ENCODE peak calls at places on chromosomes 11 and 22, in five cellular contexts. One of them, this sample, is unnamed.

GRCh38 chr11:88508558-88508807 is 170.9 kb upstream of the CTSC start:
- DNase-seq in WTC11: peak; percentile 33
- DNase-seq in H1: peak; percentile 55
- DNase-seq in HepG2: no peak
- DNase-seq in K562: no peak
- DNase-seq in this sample: no peak

GRCh38 chr11:64355078-64355940 is 3.7 kb upstream of the RPS6KA4 start:
- DNase-seq in HepG2: peak; percentile 79
- DNase-seq in WTC11: peak; percentile 85
- DNase-seq in H1: peak; percentile 85
- DNase-seq in K562: peak; percentile 92
- DNase-seq in this sample: no peak

GRCh38 chr11:65180877-65181568 is 705 bp upstream of the CAPN1 start:
- DNase-seq in H1: peak; percentile 90
- DNase-seq in HepG2: peak; percentile 61
- DNase-seq in K562: peak; percentile 83
- DNase-seq in WTC11: peak; percentile 86
- DNase-seq in this sample: peak; percentile 19

GRCh38 chr11:64863381-64864060 is 14.9 kb downstream of the EHD1 start:
- DNase-seq in H1: peak; percentile 56
- DNase-seq in WTC11: no peak
- DNase-seq in HepG2: no peak
- DNase-seq in K562: no peak
- DNase-seq in this sample: no peak

GRCh38 chr11:22263613-22264012 is 70.7 kb downstream of the ANO5 start:
- DNase-seq in K562: no peak
- DNase-seq in HepG2: no peak
- DNase-seq in H1: no peak
- DNase-seq in WTC11: no peak
- DNase-seq in this sample: no peak

GRCh38 chr11:65743928-65744698 is 23.5 kb upstream of the RNASEH2C start:
- DNase-seq in K562: peak; percentile 32
- DNase-seq in HepG2: peak; percentile 82
- DNase-seq in WTC11: peak; percentile 71
- DNase-seq in H1: no peak
- DNase-seq in this sample: no peak

GRCh38 chr22:49638788-49639187 is 188.9 kb downstream of the BRD1 start:
- DNase-seq in H1: no peak
- DNase-seq in HepG2: peak; percentile 7
- DNase-seq in WTC11: no peak
- DNase-seq in K562: no peak
- DNase-seq in this sample: no peak

GRCh38 chr11:78940500-78941225 is 366.0 kb upstream of the NARS2 start:
- DNase-seq in H1: peak; percentile 61
- DNase-seq in WTC11: peak; percentile 55
- DNase-seq in K562: no peak
- DNase-seq in HepG2: peak; percentile 10
- DNase-seq in this sample: no peak

DNA sequence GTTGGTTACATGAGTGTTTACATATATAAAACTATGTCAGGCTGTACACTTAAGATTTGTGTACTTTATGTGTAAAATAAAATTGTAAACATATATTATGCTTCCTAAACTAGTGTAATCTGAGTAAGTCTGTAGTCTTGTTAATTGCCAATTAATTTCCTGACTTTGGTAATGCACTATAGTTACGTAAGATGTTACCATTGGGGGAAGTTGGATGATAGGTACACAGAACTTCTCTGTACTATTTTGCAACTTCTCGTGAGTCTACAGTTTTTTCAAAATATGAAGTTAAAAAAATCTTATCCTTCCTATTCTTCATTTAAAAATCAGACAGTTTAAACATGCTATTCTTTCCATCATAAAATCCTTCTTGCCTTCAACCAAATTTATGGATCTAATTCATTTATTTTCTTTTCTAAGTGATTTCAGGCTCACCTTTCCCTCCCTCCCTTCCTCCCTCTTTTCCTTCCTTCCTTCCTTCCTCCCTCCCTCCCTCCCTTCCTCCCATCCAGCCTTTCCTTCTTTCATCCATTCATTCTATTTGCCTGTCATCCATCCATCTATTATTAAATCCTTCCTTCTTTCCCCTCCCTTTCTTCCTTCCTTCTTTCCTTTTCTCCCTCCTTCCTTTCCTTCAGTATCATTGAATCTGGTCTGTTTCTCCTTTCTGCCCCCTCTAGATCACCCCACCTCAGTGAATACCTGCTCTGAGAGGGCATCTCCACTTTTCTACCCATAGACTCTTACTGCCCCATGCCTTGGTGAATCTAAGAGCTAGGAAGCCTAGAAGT is 22.1 kb upstream of the ASCC2 start:
- DNase-seq in WTC11: no peak
- DNase-seq in H1: no peak
- DNase-seq in K562: no peak
- DNase-seq in HepG2: no peak
- DNase-seq in this sample: no peak
- TF ChIP-seq ATF2 in WTC11: no peak
- TF ChIP-seq ATF2 in H1: no peak
- TF ChIP-seq ATF2 in K562: no peak
- TF ChIP-seq ATF2 in HepG2: no peak
- TF ChIP-seq ATF2 in this sample: no peak

GRCh38 chr22:20571531-20572007 is 64.2 kb downstream of the MED15 start:
- DNase-seq in HepG2: peak; percentile 16
- DNase-seq in H1: peak; percentile 85
- DNase-seq in WTC11: peak; percentile 72
- DNase-seq in K562: peak; percentile 99
- DNase-seq in this sample: no peak

GRCh38 chr22:20574920-20575353 is 67.5 kb downstream of the MED15 start:
- DNase-seq in H1: no peak
- DNase-seq in K562: no peak
- DNase-seq in HepG2: no peak
- DNase-seq in WTC11: no peak
- DNase-seq in this sample: no peak

GRCh38 chr22:20572132-20572802 is 64.9 kb downstream of the MED15 start:
- DNase-seq in H1: no peak
- DNase-seq in K562: no peak
- DNase-seq in HepG2: no peak
- DNase-seq in WTC11: no peak
- DNase-seq in this sample: no peak

GRCh38 chr22:20573830-20574615 is 66.6 kb downstream of the MED15 start:
- DNase-seq in K562: no peak
- DNase-seq in WTC11: no peak
- DNase-seq in HepG2: no peak
- DNase-seq in H1: no peak
- DNase-seq in this sample: no peak

GRCh38 chr22:20573176-20573829 is 65.9 kb downstream of the MED15 start:
- DNase-seq in H1: no peak
- DNase-seq in WTC11: no peak
- DNase-seq in K562: no peak
- DNase-seq in HepG2: no peak
- DNase-seq in this sample: no peak
- TF ChIP-seq ATF2 in H1: no peak
- TF ChIP-seq ATF2 in WTC11: no peak
- TF ChIP-seq ATF2 in K562: no peak
- TF ChIP-seq ATF2 in HepG2: no peak
- TF ChIP-seq ATF2 in this sample: no peak

GRCh38 chr22:31308181-31308580 is 15.9 kb upstream of the PIK3IP1 start:
- DNase-seq in H1: no peak
- DNase-seq in K562: no peak
- DNase-seq in HepG2: no peak
- DNase-seq in WTC11: no peak
- DNase-seq in this sample: no peak

DNA sequence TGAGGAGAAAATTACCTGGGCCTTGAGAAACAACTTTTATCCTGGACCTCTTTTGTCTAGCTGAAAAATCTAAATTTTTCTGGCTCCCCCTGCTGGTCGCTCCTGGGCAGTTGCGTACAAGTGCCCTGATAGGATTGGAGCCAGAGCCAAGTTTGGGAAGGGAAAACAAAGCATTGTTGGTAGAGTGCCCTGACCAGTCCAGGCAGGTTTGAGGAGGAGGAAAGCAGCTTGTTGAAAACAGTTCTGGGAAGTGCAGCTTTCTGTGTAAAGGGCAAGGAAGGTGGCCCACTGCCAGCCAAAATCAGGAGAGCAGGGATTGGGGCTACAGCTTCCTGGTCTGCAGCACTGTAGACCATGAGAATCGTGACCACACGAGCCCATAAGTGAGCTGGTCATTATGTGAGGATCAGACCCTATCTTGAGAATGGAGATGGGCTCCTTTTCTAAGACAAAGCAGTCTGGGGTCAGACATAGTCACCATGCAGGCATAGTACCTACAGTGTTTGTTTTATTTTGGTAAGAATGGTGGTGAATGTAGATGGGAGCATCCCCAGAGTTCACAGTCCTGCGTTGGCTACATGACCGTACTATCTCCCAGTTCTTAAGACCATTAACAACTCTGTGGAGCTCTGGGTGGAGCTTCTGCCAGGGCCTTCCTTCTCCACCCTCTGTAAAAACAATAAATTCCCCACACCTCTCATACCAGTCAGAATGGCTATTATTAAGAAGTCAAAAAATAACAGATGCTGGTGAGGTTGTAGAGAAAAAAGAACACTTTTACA is 21.3 kb upstream of the PIK3IP1 start:
- DNase-seq in K562: peak; percentile 44
- DNase-seq in H1: peak; percentile 90
- DNase-seq in HepG2: peak; percentile 46
- DNase-seq in WTC11: peak; percentile 80
- DNase-seq in this sample: no peak
- TF ChIP-seq ATF2 in K562: no peak
- TF ChIP-seq ATF2 in H1: no peak
- TF ChIP-seq ATF2 in HepG2: no peak
- TF ChIP-seq ATF2 in WTC11: no peak
- TF ChIP-seq ATF2 in this sample: no peak

GRCh38 chr22:47030881-47031627 is 268.6 kb downstream of the TBC1D22A start:
- DNase-seq in WTC11: no peak
- DNase-seq in H1: no peak
- DNase-seq in HepG2: no peak
- DNase-seq in K562: peak; percentile 28
- DNase-seq in this sample: no peak
- TF ChIP-seq ATF2 in WTC11: no peak
- TF ChIP-seq ATF2 in H1: no peak
- TF ChIP-seq ATF2 in HepG2: no peak
- TF ChIP-seq ATF2 in K562: no peak
- TF ChIP-seq ATF2 in this sample: no peak

GRCh38 chr11:122099345-122100045 is 16.5 kb downstream of the BLID start:
- DNase-seq in H1: no peak
- DNase-seq in HepG2: no peak
- DNase-seq in WTC11: no peak
- DNase-seq in K562: no peak
- DNase-seq in this sample: no peak
- TF ChIP-seq ATF2 in H1: no peak
- TF ChIP-seq ATF2 in HepG2: no peak
- TF ChIP-seq ATF2 in WTC11: no peak
- TF ChIP-seq ATF2 in K562: no peak
- TF ChIP-seq ATF2 in this sample: no peak

GRCh38 chr22:46638601-46639431 is 18.6 kb downstream of the GRAMD4 start:
- DNase-seq in WTC11: no peak
- DNase-seq in HepG2: peak; percentile 99
- DNase-seq in H1: no peak
- DNase-seq in K562: no peak
- DNase-seq in this sample: no peak
- TF ChIP-seq ATF2 in WTC11: no peak
- TF ChIP-seq ATF2 in HepG2: peak; percentile 84
- TF ChIP-seq ATF2 in H1: no peak
- TF ChIP-seq ATF2 in K562: no peak
- TF ChIP-seq ATF2 in this sample: no peak

DNA sequence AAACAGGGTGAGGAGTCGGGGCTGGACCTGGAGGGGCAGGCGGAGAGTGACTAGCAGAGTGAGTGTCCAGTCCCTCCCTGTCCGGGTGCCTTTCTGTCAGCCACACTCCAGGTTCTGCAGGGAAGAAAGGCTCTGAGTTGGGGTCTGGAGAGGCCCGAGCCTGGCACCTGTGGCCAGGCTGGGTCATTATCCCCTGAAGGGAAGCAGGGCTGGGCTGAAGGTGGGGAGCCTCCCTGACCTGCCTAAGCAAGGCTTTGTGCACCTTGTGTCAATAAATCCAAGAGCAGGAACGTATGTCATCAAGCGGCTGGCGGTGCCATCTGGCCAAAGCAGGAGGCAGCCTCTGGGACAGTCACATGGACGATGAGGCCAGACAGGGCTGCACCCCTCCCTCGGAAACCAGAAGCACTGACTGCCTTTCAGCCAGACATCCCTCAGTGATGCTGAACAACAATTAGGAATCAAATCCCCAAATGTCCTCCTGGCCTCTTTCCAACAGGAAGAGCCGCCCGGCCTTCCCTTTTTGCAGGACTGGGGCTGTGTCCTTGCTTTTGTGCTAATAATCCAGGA is 73.9 kb upstream of the FGF3 start:
- DNase-seq in HepG2: no peak
- DNase-seq in H1: no peak
- DNase-seq in WTC11: peak; percentile 8
- DNase-seq in K562: no peak
- DNase-seq in this sample: no peak
- TF ChIP-seq ATF2 in HepG2: no peak
- TF ChIP-seq ATF2 in H1: no peak
- TF ChIP-seq ATF2 in WTC11: no peak
- TF ChIP-seq ATF2 in K562: no peak
- TF ChIP-seq ATF2 in this sample: no peak

GRCh38 chr11:12695221-12695794 is 21.1 kb downstream of the TEAD1 start:
- DNase-seq in H1: no peak
- DNase-seq in K562: no peak
- DNase-seq in HepG2: no peak
- DNase-seq in WTC11: no peak
- DNase-seq in this sample: no peak
- TF ChIP-seq ATF2 in H1: no peak
- TF ChIP-seq ATF2 in K562: no peak
- TF ChIP-seq ATF2 in HepG2: no peak
- TF ChIP-seq ATF2 in WTC11: no peak
- TF ChIP-seq ATF2 in this sample: no peak

This sample was measured in GM12878.